ENCODE peak calls at places on chromosomes 3 and 15, in eight cellular contexts. K is HCT116; C is colonic mucosa; T is CD8-positive, alpha-beta T cell; G is heart right ventricle; B is CD8-positive, alpha-beta memory T cell; O is body of pancreas; A is psoas muscle. Q is an unnamed sample.

GRCh38 chr15:42595641-42596240 is 20.3 kb downstream of the STARD9 start:
- DNase-seq in K (no peak), C (no peak), T (no peak), G (peak; percentile 26), B (no peak), O (no peak), A (no peak), Q (peak; percentile 56)

GRCh38 chr15:62087671-62088360 is 21.0 kb downstream of the C2CD4A start:
- DNase-seq in K (no peak), C (no peak), T (no peak), G (peak; percentile 23), B (no peak), O (peak; percentile 69), A (no peak), Q (no peak)

GRCh38 chr15:40516322-40516721 is 45.5 kb downstream of the CHST14 start:
- DNase-seq in K (no peak), C (no peak), T (no peak), G (no peak), B (no peak), O (no peak), A (no peak), Q (no peak)

GRCh38 chr3:15630646-15631350 is 29.3 kb downstream of the BTD start:
- DNase-seq in K (no peak), C (no peak), T (no peak), G (no peak), B (no peak), O (no peak), A (no peak), Q (no peak)

GRCh38 chr3:111667621-111668239 is 72.6 kb upstream of the ZBED2 start:
- DNase-seq in K (no peak), C (peak; percentile 48), T (peak; percentile 67), G (peak; percentile 36), B (peak; percentile 63), O (peak; percentile 53), A (peak; percentile 21), Q (peak; percentile 62)

GRCh38 chr15:77985931-77986480 is 91.5 kb downstream of the TBC1D2B start:
- DNase-seq in K (no peak), C (no peak), T (no peak), G (no peak), B (no peak), O (no peak), A (no peak), Q (no peak)

GRCh38 chr3:155302476-155302875 is 9.0 kb upstream of the STRIT1 start:
- DNase-seq in K (no peak), C (no peak), T (no peak), G (no peak), B (no peak), O (no peak), A (no peak), Q (no peak)

GRCh38 chr3:197338586-197338985 is 40.2 kb upstream of the DLG1 start:
- DNase-seq in K (no peak), C (no peak), T (peak; percentile 1), G (no peak), B (no peak), O (no peak), A (no peak), Q (no peak)

GRCh38 chr15:60583946-60584345 is 105.0 kb upstream of the ICE2 start:
- DNase-seq in K (no peak), C (no peak), T (no peak), G (no peak), B (no peak), O (no peak), A (no peak), Q (no peak)

GRCh38 chr3:138494607-138494929 is 60.2 kb downstream of the ESYT3 start:
- DNase-seq in K (no peak), C (no peak), T (no peak), G (no peak), B (no peak), O (no peak), A (no peak), Q (no peak)

GRCh38 chr15:32855942-32856341 is 138.1 kb downstream of the GREM1 start:
- DNase-seq in K (peak; percentile 45), C (no peak), T (no peak), G (peak; percentile 7), B (no peak), O (peak; percentile 22), A (no peak), Q (no peak)

GRCh38 chr3:134804508-134805480 is 9.7 kb downstream of the EPHB1 start:
- DNase-seq in K (no peak), C (peak; percentile 17), T (no peak), G (no peak), B (no peak), O (no peak), A (no peak), Q (no peak)

GRCh38 chr15:77810180-77810579 is 177.5 kb upstream of the LINGO1 start:
- DNase-seq in K (no peak), C (no peak), T (no peak), G (peak; percentile 16), B (no peak), O (no peak), A (no peak), Q (no peak)

GRCh38 chr3:85360742-85361387 is 402.1 kb downstream of the CADM2 start:
- DNase-seq in K (no peak), C (peak; percentile 35), T (no peak), G (no peak), B (no peak), O (peak; percentile 54), A (peak; percentile 21), Q (peak; percentile 26)

GRCh38 chr15:29139540-29140459 is 129.8 kb downstream of the NSMCE3 start:
- DNase-seq in K (peak; percentile 16), C (peak; percentile 52), T (peak; percentile 48), G (no peak), B (peak; percentile 12), O (peak; percentile 51), A (peak; percentile 19), Q (peak; percentile 77)

GRCh38 chr3:157531771-157532170 is 28.6 kb upstream of the VEPH1 start:
- DNase-seq in K (no peak), C (no peak), T (no peak), G (no peak), B (no peak), O (no peak), A (no peak), Q (no peak)

GRCh38 chr3:43707266-43707665 is 16.5 kb downstream of the ABHD5 start:
- DNase-seq in K (no peak), C (no peak), T (no peak), G (no peak), B (no peak), O (peak; percentile 25), A (no peak), Q (no peak)

GRCh38 chr15:77999486-77999885 is 78.0 kb downstream of the TBC1D2B start:
- DNase-seq in K (no peak), C (no peak), T (no peak), G (no peak), B (no peak), O (no peak), A (no peak), Q (no peak)

GRCh38 chr3:144770291-144770690 is 798.7 kb downstream of the DIPK2A start:
- DNase-seq in K (no peak), C (no peak), T (no peak), G (no peak), B (no peak), O (no peak), A (no peak), Q (no peak)

GRCh38 chr3:142296507-142296906 is 71.1 kb upstream of the GK5 start:
- DNase-seq in K (no peak), C (no peak), T (no peak), G (no peak), B (no peak), O (no peak), A (no peak), Q (no peak)

DNA sequence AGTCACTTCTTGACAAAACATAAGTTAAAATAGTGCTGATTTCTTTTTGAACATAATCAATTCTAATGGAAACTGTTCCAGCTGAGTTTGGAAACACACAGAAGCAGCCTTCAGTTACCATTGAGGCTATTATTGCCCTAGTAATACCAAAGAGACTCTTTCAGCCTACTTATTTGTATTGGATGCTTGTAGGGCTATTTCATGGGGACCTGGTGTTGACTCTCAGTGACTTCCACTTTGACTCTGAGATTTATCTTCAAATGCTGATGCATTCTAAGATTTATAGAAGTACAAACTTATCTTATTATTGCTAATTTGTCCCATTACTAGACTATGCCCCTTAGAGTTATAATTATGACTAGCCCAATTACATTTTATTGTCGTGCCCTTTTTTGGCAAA is 67.4 kb downstream of the CMSS1 start:
- DNase-seq in K (no peak), C (no peak), T (no peak), G (no peak), B (no peak), O (no peak), A (no peak), Q (no peak)
- H3K4me1 ChIP-seq in K (no peaks in the 10 kb centered on the region), C (no peaks in the 10 kb centered on the region), T (peaks cover 13% of the 10 kb centered on the region), G (peaks cover 36% of the 10 kb centered on the region), B (peaks cover 13% of the 10 kb centered on the region), O (no peaks in the 10 kb centered on the region), A (peaks cover 5% of the 10 kb centered on the region), Q (peaks cover 5% of the 10 kb centered on the region)

GRCh38 chr15:25848769-25849430 is 14.2 kb downstream of the ATP10A start:
- DNase-seq in K (no peak), C (no peak), T (no peak), G (no peak), B (no peak), O (no peak), A (no peak), Q (no peak)
- H3K27ac ChIP-seq in K (no peak overlapping the region), C (peak overlapping the region; percentile 64), T (peak overlapping the region; percentile 72), G (peak overlapping the region; percentile 78), B (no peak overlapping the region), O (no peak overlapping the region), A (no peak overlapping the region), Q (no peak overlapping the region)

GRCh38 chr15:31477301-31477700 is 150.7 kb downstream of the KLF13 start:
- DNase-seq in K (no peak), C (no peak), T (no peak), G (no peak), B (no peak), O (no peak), A (no peak), Q (no peak)
- H3K27me3 ChIP-seq in K (no peaks in the 10 kb centered on the region), C (no peaks in the 10 kb centered on the region), T (no peaks in the 10 kb centered on the region), G (peaks cover 5% of the 10 kb centered on the region), B (no peaks in the 10 kb centered on the region), O (no peaks in the 10 kb centered on the region), A (no peaks in the 10 kb centered on the region), Q (no peaks in the 10 kb centered on the region)

DNA sequence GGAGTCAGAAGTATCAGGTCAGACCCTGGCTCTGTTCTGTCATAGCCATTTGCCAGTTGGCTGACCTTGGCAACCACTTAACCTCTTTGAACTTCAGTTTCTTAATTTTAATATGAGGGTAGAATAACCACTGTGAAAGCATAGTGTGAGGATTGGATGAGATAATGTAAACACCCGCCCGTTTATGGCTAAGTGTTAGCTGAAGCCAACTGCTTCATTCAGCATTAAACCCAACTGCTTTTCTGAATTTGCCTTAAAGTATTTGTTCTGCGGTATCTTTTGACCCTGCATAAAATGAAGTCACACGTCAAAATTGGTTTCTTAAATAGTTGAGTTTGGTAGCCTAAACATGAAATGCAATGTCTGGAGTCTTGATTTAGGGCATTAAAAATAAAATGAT is 121.5 kb upstream of the ABHD17C start:
- DNase-seq in K (no peak), C (no peak), T (no peak), G (no peak), B (no peak), O (no peak), A (no peak), Q (no peak)
- H3K4me1 ChIP-seq in K (no peaks in the 10 kb centered on the region), C (no peaks in the 10 kb centered on the region), T (no peaks in the 10 kb centered on the region), G (no peaks in the 10 kb centered on the region), B (no peaks in the 10 kb centered on the region), O (no peaks in the 10 kb centered on the region), A (no peaks in the 10 kb centered on the region), Q (peaks cover 3% of the 10 kb centered on the region)

GRCh38 chr15:48636511-48636910 is 9.0 kb downstream of the FBN1 start:
- DNase-seq in K (no peak), C (no peak), T (no peak), G (no peak), B (no peak), O (no peak), A (no peak), Q (no peak)
- H3K27ac ChIP-seq in K (no peak overlapping the region), C (no peak overlapping the region), T (no peak overlapping the region), G (no peak overlapping the region), B (no peak overlapping the region), O (no peak overlapping the region), A (no peak overlapping the region), Q (no peak overlapping the region)